ENCODE peak calls at places on chromosomes 1 and 21, in six cellular contexts. Z, R, Y, B, X and K are unnamed samples. For H4K20me1, the result is how much of the 10 kb centered on the place peaks cover.

GRCh38 chr21:37045139-37045538 is 27.7 kb downstream of the PIGP start:
- DNase-seq in B (no peak), R (no peak), Z (no peak), Y (no peak), X (no peak), K (peak)

GRCh38 chr1:223022641-223023473 is 120.2 kb downstream of the TLR5 start:
- DNase-seq in X (no peak), B (no peak), Z (no peak), Y (peak), R (peak), K (no peak)

GRCh38 chr1:178629549-178630154 is 95.4 kb upstream of the RALGPS2 start:
- DNase-seq in Y (no peak), B (no peak), R (no peak), X (no peak), Z (no peak), K (no peak)

GRCh38 chr1:229699613-229700242 is 73.7 kb downstream of the URB2 start:
- DNase-seq in R (no peak), B (peak), Y (no peak), X (no peak), Z (no peak), K (no peak)

GRCh38 chr1:47752048-47752451 is 245.1 kb downstream of the TRABD2B start:
- DNase-seq in R (no peak), Y (no peak), X (no peak), B (no peak), Z (no peak), K (no peak)

GRCh38 chr1:65114312-65114711 is 33.7 kb upstream of the AK4 start:
- DNase-seq in R (no peak), B (peak), Z (peak), X (no peak), Y (no peak), K (no peak)

GRCh38 chr1:108327534-108328462 is 83.9 kb upstream of the NBPF4 start:
- DNase-seq in Y (peak), R (peak), Z (peak), X (peak), B (no peak), K (no peak)

GRCh38 chr1:156959414-156959813 is 39.0 kb downstream of the LRRC71 start:
- DNase-seq in B (no peak), Y (no peak), R (no peak), X (no peak), Z (no peak), K (no peak)

GRCh38 chr1:237799762-237800474 is 90.8 kb downstream of the ZP4 start:
- DNase-seq in X (no peak), B (no peak), Z (peak), R (peak), Y (peak), K (peak)

GRCh38 chr1:146034976-146035469 is 13.5 kb upstream of the HJV start:
- DNase-seq in Y (no peak), R (peak), B (no peak), Z (peak), X (no peak), K (no peak)

GRCh38 chr1:6545276-6545934 is 8.9 kb downstream of the NOL9 start:
- DNase-seq in Y (no peak), R (no peak), B (peak), X (no peak), Z (no peak), K (no peak)

GRCh38 chr1:209633335-209633997 is 18.8 kb downstream of the LAMB3 start:
- DNase-seq in X (no peak), R (no peak), Y (no peak), B (peak), Z (no peak), K (no peak)

GRCh38 chr1:31981976-31982375 is 31.7 kb upstream of the KHDRBS1 start:
- DNase-seq in Y (no peak), X (no peak), Z (no peak), B (no peak), R (no peak), K (peak)

GRCh38 chr1:29958271-29958670 is 721.9 kb downstream of the PTPRU start:
- DNase-seq in Y (peak), Z (no peak), R (no peak), B (no peak), X (no peak), K (no peak)

GRCh38 chr1:245589221-245589620 is 434.4 kb downstream of the KIF26B start:
- DNase-seq in Z (no peak), Y (no peak), B (no peak), R (no peak), X (no peak), K (no peak)

GRCh38 chr1:6969106-6969505 is 183.9 kb downstream of the CAMTA1 start:
- DNase-seq in Y (no peak), Z (no peak), X (no peak), B (peak), R (no peak), K (peak)

GRCh38 chr1:179058343-179059184 is 23.3 kb upstream of the TOR3A start:
- DNase-seq in Z (no peak), X (no peak), R (peak), B (peak), Y (no peak), K (no peak)

GRCh38 chr1:85230305-85230977 is 29.0 kb downstream of the C1orf52 start:
- DNase-seq in R (peak), Y (peak), Z (peak), B (no peak), X (peak), K (peak)

GRCh38 chr1:8410791-8411190 is 92.9 kb downstream of the SLC45A1 start:
- DNase-seq in B (no peak), R (no peak), Z (no peak), X (no peak), Y (no peak), K (no peak)

GRCh38 chr1:89692601-89693503 is 59.9 kb downstream of the LRRC8C start:
- DNase-seq in B (peak), Z (no peak), Y (no peak), X (no peak), R (no peak), K (no peak)

GRCh38 chr21:31340499-31340898 is 3.6 kb downstream of the TIAM1 start:
- DNase-seq in Z (no peak), R (no peak), B (no peak), Y (no peak), X (no peak), K (no peak)

GRCh38 chr1:215076312-215076711 is 6.2 kb upstream of the KCNK2 start:
- DNase-seq in B (peak), R (peak), Z (peak), X (peak), Y (peak), K (no peak)

GRCh38 chr1:173240609-173241008 is 33.5 kb upstream of the TNFSF4 start:
- DNase-seq in X (no peak), B (no peak), R (no peak), Z (no peak), Y (no peak), K (no peak)

GRCh38 chr1:235093685-235094592 is 34.7 kb downstream of the TOMM20 start:
- DNase-seq in B (peak), X (no peak), R (peak), Y (peak), Z (peak), K (peak)

GRCh38 chr1:6960291-6960758 is 175.1 kb downstream of the CAMTA1 start:
- DNase-seq in X (no peak), Z (no peak), Y (no peak), B (peak), R (no peak), K (no peak)

GRCh38 chr1:40862008-40862863 is at the start of gene CITED4:
- DNase-seq in X (peak), Z (peak), R (peak), B (peak), Y (peak), K (peak)

GRCh38 chr21:31133243-31133830 is 95.1 kb upstream of the KRTAP19-8 start:
- DNase-seq in R (no peak), Z (no peak), B (no peak), X (no peak), Y (no peak), K (peak)

GRCh38 chr1:180270767-180271639 is 40.9 kb downstream of the LHX4 start:
- DNase-seq in R (peak), X (no peak), Y (no peak), Z (peak), B (peak), K (no peak)

GRCh38 chr1:209784276-209785169 is at the start of gene C1orf74:
- DNase-seq in B (peak), Z (peak), X (peak), R (peak), Y (peak), K (peak)

GRCh38 chr1:41898191-41898713 is 20.5 kb downstream of the HIVEP3 start:
- DNase-seq in Z (no peak), Y (no peak), R (no peak), X (no peak), B (peak), K (peak)

GRCh38 chr21:32800056-32800455 is 28.5 kb upstream of the PAXBP1 start:
- DNase-seq in Z (no peak), X (no peak), B (no peak), R (no peak), Y (no peak), K (no peak)

GRCh38 chr1:97832490-97832889 is 88.3 kb downstream of the DPYD start:
- DNase-seq in Y (no peak), R (no peak), X (no peak), Z (no peak), B (peak), K (no peak)

GRCh38 chr1:199646761-199647160 is 380.7 kb upstream of the NR5A2 start:
- DNase-seq in R (no peak), B (no peak), X (no peak), Y (no peak), Z (peak), K (no peak)

GRCh38 chr1:149936992-149937705 is 470 bp upstream of the MTMR11 start:
- DNase-seq in B (peak), Y (peak), X (peak), Z (peak), R (peak), K (no peak)

GRCh38 chr1:170414989-170415733 is 116.8 kb upstream of the GORAB start:
- DNase-seq in Y (no peak), B (peak), Z (no peak), R (no peak), X (no peak), K (no peak)

GRCh38 chr1:1144122-1144842 is 28.4 kb upstream of the C1orf159 start:
- DNase-seq in X (no peak), Z (no peak), B (no peak), Y (peak), R (peak), K (peak)

GRCh38 chr1:93588955-93589354 is 92.7 kb downstream of the BCAR3 start:
- DNase-seq in B (no peak), X (no peak), R (no peak), Z (no peak), Y (no peak), K (no peak)
- H4K20me1 ChIP-seq in B (under half), X (under half), R (under half), Z (under half), Y (under half), K (under half)

DNA sequence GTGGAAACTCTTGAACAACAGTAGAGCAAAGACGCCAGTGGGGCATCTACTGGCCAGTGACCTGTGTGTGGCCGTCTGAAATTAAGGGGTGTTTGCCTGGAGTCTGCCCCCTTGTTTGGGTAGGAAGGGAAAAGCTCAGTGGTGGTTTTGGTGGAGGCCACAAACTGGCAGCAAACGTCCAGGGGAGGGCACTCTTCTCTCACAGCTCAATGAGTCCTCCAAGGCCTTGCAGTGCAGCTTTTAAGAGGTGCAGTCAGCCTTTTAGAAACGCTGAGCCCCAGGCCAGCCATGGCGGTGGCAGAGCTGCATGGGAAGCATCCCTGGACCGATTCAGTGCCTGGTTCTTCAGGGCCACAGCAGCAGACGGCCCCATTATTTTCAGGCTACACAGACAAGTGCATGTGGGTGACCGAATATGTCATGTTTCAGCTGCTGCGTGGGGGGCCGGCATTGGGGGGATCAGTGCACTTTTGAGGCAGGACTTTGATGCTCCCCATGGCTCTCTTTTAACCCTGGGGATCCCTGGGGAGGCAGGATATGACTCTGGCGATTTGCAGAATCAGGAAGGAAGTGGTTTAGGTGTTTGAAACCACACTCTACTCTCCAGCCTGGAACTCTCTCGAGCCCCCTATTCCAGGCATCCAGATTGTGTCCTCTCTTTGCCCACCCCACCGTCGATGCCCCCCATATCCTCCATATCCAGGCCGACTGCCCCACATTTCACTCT is 414.0 kb downstream of the PRDM2 start:
- DNase-seq in X (no peak), Z (no peak), B (peak), R (peak), Y (peak), K (peak)
- H2AFZ ChIP-seq in X (no peak), Z (no peak), B (no peak), R (peak), Y (no peak), K (no peak)

GRCh38 chr21:34900376-34900775 is 148.7 kb downstream of the RUNX1 start:
- DNase-seq in Y (no peak), R (no peak), Z (no peak), X (no peak), B (peak), K (no peak)

GRCh38 chr21:34899302-34899701 is 149.8 kb downstream of the RUNX1 start:
- DNase-seq in Y (no peak), Z (no peak), R (no peak), B (no peak), X (no peak), K (no peak)

GRCh38 chr21:34897828-34898227 is 151.3 kb downstream of the RUNX1 start:
- DNase-seq in B (no peak), R (no peak), X (no peak), Z (no peak), Y (no peak), K (no peak)

GRCh38 chr21:34904526-34905298 is 144.4 kb downstream of the RUNX1 start:
- DNase-seq in Y (no peak), R (no peak), B (no peak), X (no peak), Z (no peak), K (no peak)

DNA sequence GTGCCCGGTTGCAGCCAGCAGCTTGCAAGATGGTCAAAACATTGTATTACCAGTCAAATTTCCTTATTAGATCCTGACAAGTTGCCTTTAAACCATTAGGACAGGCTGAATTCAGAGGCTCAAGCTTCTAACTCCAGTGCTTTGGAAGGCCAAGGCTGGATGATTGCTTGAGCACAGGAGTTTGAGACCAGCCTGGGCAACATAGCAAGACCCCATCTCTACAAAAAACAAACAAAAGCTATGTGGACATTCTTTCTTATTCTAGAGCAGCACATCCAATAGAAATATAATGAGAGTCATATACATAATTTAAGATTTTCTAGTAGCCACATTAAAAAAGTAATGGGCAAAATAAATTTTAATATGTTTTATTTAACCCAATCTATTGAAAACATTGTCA is 149.3 kb downstream of the RUNX1 start:
- DNase-seq in Z (no peak), R (no peak), B (no peak), X (no peak), Y (no peak), K (no peak)
- H4K20me1 ChIP-seq in Z (under half), R (under half), B (under half), X (under half), Y (under half), K (under half)

DNA sequence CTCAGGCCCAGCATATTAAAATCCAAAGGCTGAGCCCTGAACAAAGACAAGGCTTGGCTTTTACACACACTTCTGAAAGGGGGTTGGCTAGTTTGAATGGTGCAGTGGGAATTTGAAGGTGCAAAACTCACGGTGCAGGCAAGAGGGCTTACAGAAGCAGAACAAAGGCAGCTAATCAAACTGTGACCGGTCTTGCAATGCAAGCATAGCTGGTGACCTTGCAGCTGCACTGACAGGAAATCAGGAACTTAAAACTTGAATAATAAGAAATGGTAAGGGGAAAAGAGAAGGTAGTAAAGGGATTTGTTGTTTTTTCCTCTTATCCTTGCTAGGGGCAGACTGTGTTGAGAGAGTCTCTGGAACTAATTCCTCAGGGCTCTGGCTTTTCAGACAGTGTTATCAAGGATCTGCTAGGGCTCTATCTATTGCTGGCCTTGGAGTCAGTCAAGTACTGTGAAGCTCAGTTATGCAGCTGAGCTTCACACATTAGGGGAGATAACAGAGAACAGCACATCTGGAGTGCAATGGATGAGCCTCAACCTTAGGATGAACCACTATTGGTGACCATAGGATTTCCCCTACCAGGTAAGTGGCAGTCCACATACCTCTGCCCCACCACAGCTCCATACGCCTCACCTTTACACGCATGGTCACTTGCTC is 97.6 kb downstream of the PPIAL4G start:
- DNase-seq in X (no peak), R (no peak), B (no peak), Y (no peak), Z (no peak), K (no peak)
- H2AFZ ChIP-seq in X (no peak), R (no peak), B (no peak), Y (no peak), Z (no peak), K (no peak)

GRCh38 chr1:19204665-19205266 is 5.3 kb downstream of the UBR4 start:
- DNase-seq in B (peak), X (no peak), Y (no peak), Z (no peak), R (no peak), K (no peak)
- H4K20me1 ChIP-seq in B (under half), X (under half), Y (under half), Z (half or more), R (half or more), K (half or more)

DNA sequence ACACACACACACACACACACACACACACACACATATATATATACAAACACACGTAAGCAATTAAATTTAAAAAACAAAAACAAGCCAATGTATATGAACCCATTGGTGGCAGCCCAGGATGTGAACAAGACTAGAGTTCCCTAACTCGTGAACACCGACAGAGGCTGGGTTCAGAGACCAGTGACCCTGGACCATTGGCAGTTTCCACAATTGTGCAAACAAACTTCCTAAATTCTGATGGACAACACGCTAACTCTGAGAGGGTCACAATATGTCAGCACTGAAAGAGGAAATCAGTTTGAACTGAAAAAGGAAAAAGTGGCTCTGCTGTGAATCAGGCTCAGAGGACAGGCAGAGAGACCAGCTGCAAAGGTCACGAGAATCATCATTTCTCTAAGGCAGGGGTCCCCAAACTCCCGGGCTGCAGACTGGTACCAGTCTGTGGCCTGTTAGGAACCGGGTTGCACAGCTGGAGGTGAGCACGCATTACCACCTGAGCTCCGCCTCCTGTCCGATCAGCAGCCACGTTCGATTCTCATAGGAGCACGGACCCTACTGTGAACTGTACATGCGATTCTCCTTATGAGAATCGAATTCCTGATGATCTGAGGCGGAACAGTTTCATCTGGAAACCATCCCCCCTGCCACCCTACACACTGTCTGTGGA is 50.5 kb upstream of the ERO1B start:
- DNase-seq in B (no peak), Y (no peak), R (no peak), Z (no peak), X (no peak), K (no peak)
- H2AFZ ChIP-seq in B (no peak), Y (no peak), R (no peak), Z (no peak), X (no peak), K (no peak)